ENCODE peak calls at places on chromosome 20, in seven cellular contexts. R, T, L, J, X, W and O are unnamed samples.

GRCh38 chr20:3887870-3888614 is 1.1 kb upstream of the PANK2 start:
- DNase-seq in R (peak), T (no peak), L (peak), J (peak), X (no peak), W (peak), O (peak)

GRCh38 chr20:56676001-56676400 is 46.9 kb downstream of the TFAP2C start:
- DNase-seq in R (no peak), T (no peak), L (no peak), J (no peak), X (no peak), W (no peak), O (peak)

GRCh38 chr20:56359212-56360132 is 698 bp downstream of the FAM210B start:
- DNase-seq in R (peak), T (peak), L (peak), J (no peak), X (peak), W (peak), O (peak)

GRCh38 chr20:38307371-38308046 is 3.6 kb downstream of the BPI start:
- DNase-seq in R (peak), T (no peak), L (no peak), J (no peak), X (no peak), W (peak), O (peak)

GRCh38 chr20:25579081-25579770 is 6.1 kb downstream of the NINL start:
- DNase-seq in R (peak), T (peak), L (no peak), J (no peak), X (no peak), W (no peak), O (no peak)

GRCh38 chr20:11965602-11966001 is 47.9 kb downstream of the BTBD3 start:
- DNase-seq in R (no peak), T (no peak), L (no peak), J (no peak), X (no peak), W (no peak), O (no peak)

GRCh38 chr20:38676576-38676975 is 47.7 kb upstream of the SLC32A1 start:
- DNase-seq in R (no peak), T (no peak), L (no peak), J (no peak), X (no peak), W (no peak), O (no peak)

GRCh38 chr20:60935971-60936370 is 316.1 kb upstream of the CDH4 start:
- DNase-seq in R (no peak), T (no peak), L (no peak), J (no peak), X (no peak), W (no peak), O (no peak)

GRCh38 chr20:6051505-6051904 is 2.4 kb downstream of the LRRN4 start:
- DNase-seq in R (peak), T (peak), L (peak), J (no peak), X (peak), W (peak), O (peak)

GRCh38 chr20:19121916-19122315 is 90.5 kb upstream of the SLC24A3 start:
- DNase-seq in R (no peak), T (no peak), L (no peak), J (no peak), X (no peak), W (no peak), O (no peak)
- TF ChIP-seq EZH2 in R (no peak), T (no peak), L (no peak), J (no peak), X (no peak), W (no peak), O (no peak)

GRCh38 chr20:64037498-64038213 is 1.7 kb downstream of the C20orf204 start:
- DNase-seq in R (no peak), T (no peak), L (peak), J (no peak), X (no peak), W (no peak), O (no peak)

GRCh38 chr20:64038252-64038578 is 2.2 kb downstream of the C20orf204 start:
- DNase-seq in R (no peak), T (no peak), L (no peak), J (peak), X (no peak), W (no peak), O (no peak)

GRCh38 chr20:64039293-64040160 is 3.5 kb downstream of the C20orf204 start:
- DNase-seq in R (no peak), T (no peak), L (no peak), J (no peak), X (no peak), W (no peak), O (no peak)

GRCh38 chr20:64037199-64037497 is 1.2 kb downstream of the C20orf204 start:
- DNase-seq in R (no peak), T (no peak), L (no peak), J (no peak), X (no peak), W (no peak), O (no peak)

GRCh38 chr20:64038579-64039292 is 2.8 kb downstream of the C20orf204 start:
- DNase-seq in R (peak), T (no peak), L (peak), J (peak), X (peak), W (peak), O (peak)
- TF ChIP-seq EZH2 in R (no peak), T (no peak), L (no peak), J (no peak), X (no peak), W (no peak), O (no peak)

DNA sequence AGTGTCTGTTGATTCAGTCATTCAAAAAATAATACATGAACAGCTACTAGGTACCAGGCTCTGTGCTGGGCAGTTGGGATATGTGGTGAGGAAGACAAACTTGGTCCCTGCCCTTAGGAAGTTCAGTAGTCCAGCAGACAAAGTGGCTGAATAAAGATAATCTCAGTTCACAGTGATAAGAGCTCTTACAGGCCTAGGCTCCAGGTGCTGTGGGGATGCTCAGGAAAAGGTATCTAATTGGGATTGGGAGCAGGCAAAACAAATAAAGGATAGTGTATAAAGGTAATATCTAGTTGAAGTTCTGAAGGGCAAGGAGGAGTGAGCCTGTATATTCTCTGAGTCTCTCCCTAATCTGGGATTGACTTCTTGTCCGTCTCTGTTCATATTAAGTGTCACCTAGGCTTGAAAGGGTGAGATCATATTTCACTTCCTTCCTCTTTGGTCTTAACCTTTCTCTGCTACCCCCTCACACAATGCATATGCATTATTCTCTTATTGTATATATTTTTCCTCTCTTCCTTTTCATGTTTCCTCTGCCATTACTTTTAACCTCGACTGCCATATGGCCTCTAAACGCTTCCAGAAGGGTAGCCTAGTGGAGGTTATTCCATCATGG is 13.5 kb downstream of the PTPN1 start:
- DNase-seq in R (no peak), T (no peak), L (no peak), J (no peak), X (no peak), W (no peak), O (no peak)
- TF ChIP-seq EZH2 in R (no peak), T (no peak), L (no peak), J (no peak), X (no peak), W (no peak), O (no peak)

GRCh38 chr20:665276-665675 is 10.3 kb downstream of the SCRT2 start:
- DNase-seq in R (no peak), T (no peak), L (no peak), J (no peak), X (no peak), W (no peak), O (no peak)

GRCh38 chr20:662289-663192 is 9.5 kb upstream of the SRXN1 start:
- DNase-seq in R (no peak), T (no peak), L (no peak), J (no peak), X (no peak), W (no peak), O (no peak)

GRCh38 chr20:664576-664975 is 11.0 kb downstream of the SCRT2 start:
- DNase-seq in R (no peak), T (no peak), L (no peak), J (no peak), X (no peak), W (no peak), O (no peak)

GRCh38 chr20:664151-664550 is 11.2 kb upstream of the SRXN1 start:
- DNase-seq in R (no peak), T (no peak), L (no peak), J (no peak), X (no peak), W (no peak), O (no peak)

GRCh38 chr20:663315-664090 is 10.5 kb upstream of the SRXN1 start:
- DNase-seq in R (peak), T (no peak), L (no peak), J (no peak), X (no peak), W (no peak), O (peak)
- TF ChIP-seq EZH2 in R (peak), T (no peak), L (no peak), J (no peak), X (no peak), W (peak), O (peak)

GRCh38 chr20:20371681-20372080 is 3.8 kb downstream of the INSM1 start:
- DNase-seq in R (no peak), T (no peak), L (no peak), J (no peak), X (no peak), W (no peak), O (no peak)

GRCh38 chr20:20368414-20369352 is 779 bp downstream of the INSM1 start:
- DNase-seq in R (no peak), T (no peak), L (no peak), J (no peak), X (peak), W (no peak), O (peak)

GRCh38 chr20:20369353-20370086 is 1.6 kb downstream of the INSM1 start:
- DNase-seq in R (no peak), T (no peak), L (peak), J (no peak), X (peak), W (no peak), O (peak)

GRCh38 chr20:20371133-20371532 is 3.2 kb downstream of the INSM1 start:
- DNase-seq in R (no peak), T (no peak), L (no peak), J (no peak), X (no peak), W (no peak), O (no peak)

GRCh38 chr20:20370087-20370575 is 2.2 kb downstream of the INSM1 start:
- DNase-seq in R (no peak), T (no peak), L (no peak), J (no peak), X (no peak), W (no peak), O (no peak)
- TF ChIP-seq EZH2 in R (peak), T (no peak), L (no peak), J (no peak), X (no peak), W (no peak), O (peak)

GRCh38 chr20:46307139-46307998 is 929 bp downstream of the CDH22 start:
- DNase-seq in R (peak), T (peak), L (peak), J (no peak), X (peak), W (peak), O (peak)
- TF ChIP-seq EZH2 in R (peak), T (peak), L (peak), J (no peak), X (peak), W (peak), O (peak)